ENCODE peak calls at places on chromosomes 16 and 17, in six cellular contexts. M is heart right ventricle, C is AG04450, X is left ventricle myocardium inferior, I is stomach, F is uterus. W is an unnamed sample. For H3K27me3, the result is how much of the 10 kb centered on the place peaks cover.

GRCh38 chr16:73166394-73166971 is 118.6 kb upstream of the ZFHX3 start:
- DNase-seq in M (no peak), C (no peak), X (no peak), I (no peak), F (peak), W (no peak)

GRCh38 chr16:66269631-66270332 is 96.7 kb upstream of the CDH5 start:
- DNase-seq in M (no peak), C (no peak), X (no peak), I (no peak), F (no peak), W (no peak)

GRCh38 chr16:48611329-48612137 is 1.6 kb upstream of the N4BP1 start:
- DNase-seq in M (no peak), C (no peak), X (no peak), I (peak), F (no peak), W (peak)

GRCh38 chr17:27519550-27519949 is 63.3 kb downstream of the KSR1 start:
- DNase-seq in M (no peak), C (no peak), X (no peak), I (no peak), F (no peak), W (no peak)

GRCh38 chr16:52929478-52929877 is 123.2 kb downstream of the CHD9NB start:
- DNase-seq in M (no peak), C (no peak), X (no peak), I (no peak), F (no peak), W (no peak)

GRCh38 chr16:73735018-73735417 is 561.6 kb upstream of the PSMD7 start:
- DNase-seq in M (no peak), C (peak), X (no peak), I (no peak), F (no peak), W (peak)

GRCh38 chr17:72976971-72977767 is 115.3 kb downstream of the SLC39A11 start:
- DNase-seq in M (peak), C (peak), X (peak), I (peak), F (peak), W (no peak)

GRCh38 chr17:42989726-42990652 is 8.2 kb upstream of the RPL27 start:
- DNase-seq in M (no peak), C (no peak), X (no peak), I (no peak), F (no peak), W (no peak)

GRCh38 chr17:17504341-17505140 is 8.3 kb upstream of the RASD1 start:
- DNase-seq in M (no peak), C (no peak), X (no peak), I (no peak), F (no peak), W (no peak)

GRCh38 chr16:24950275-24950674 is 64.9 kb downstream of the ARHGAP17 start:
- DNase-seq in M (no peak), C (peak), X (no peak), I (no peak), F (no peak), W (no peak)

GRCh38 chr17:41738077-41738800 is 3.8 kb upstream of the HAP1 start:
- DNase-seq in M (peak), C (peak), X (peak), I (peak), F (peak), W (no peak)

GRCh38 chr17:28745052-28745776 is 1.4 kb downstream of the TRAF4 start:
- DNase-seq in M (peak), C (no peak), X (no peak), I (peak), F (peak), W (no peak)

GRCh38 chr17:72185571-72185970 is 64.8 kb downstream of the SOX9 start:
- DNase-seq in M (peak), C (no peak), X (peak), I (no peak), F (no peak), W (no peak)

GRCh38 chr17:2547176-2547575 is 35.5 kb upstream of the METTL16 start:
- DNase-seq in M (no peak), C (no peak), X (no peak), I (no peak), F (no peak), W (no peak)

GRCh38 chr17:81221371-81221841 is 1.4 kb downstream of the CEP131 start:
- DNase-seq in M (no peak), C (no peak), X (no peak), I (no peak), F (no peak), W (no peak)

DNA sequence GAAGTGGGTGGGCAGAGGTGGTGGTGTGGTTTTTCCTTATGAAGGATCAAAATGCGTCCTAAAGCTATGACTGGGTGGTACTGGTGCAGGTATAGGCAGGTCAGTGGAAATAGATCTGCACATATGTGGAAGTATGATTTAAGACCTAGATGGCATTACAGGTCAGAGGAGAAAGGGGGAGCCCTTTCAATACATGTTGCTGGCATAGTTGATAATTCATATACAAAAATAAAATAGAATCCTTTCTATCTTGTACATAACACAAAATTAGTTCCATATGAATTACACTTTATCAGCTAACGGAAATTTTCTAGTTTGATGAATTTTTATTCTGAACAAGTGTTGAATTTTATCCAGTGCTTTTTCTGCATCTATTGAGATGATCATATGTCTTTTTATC is 20.8 kb upstream of the PIK3R5 start:
- DNase-seq in M (no peak), C (no peak), X (no peak), I (no peak), F (no peak), W (no peak)
- H3K4me3 ChIP-seq in M (no peak), C (no peak), X (no peak), I (no peak), F (no peak), W (no peak)

DNA sequence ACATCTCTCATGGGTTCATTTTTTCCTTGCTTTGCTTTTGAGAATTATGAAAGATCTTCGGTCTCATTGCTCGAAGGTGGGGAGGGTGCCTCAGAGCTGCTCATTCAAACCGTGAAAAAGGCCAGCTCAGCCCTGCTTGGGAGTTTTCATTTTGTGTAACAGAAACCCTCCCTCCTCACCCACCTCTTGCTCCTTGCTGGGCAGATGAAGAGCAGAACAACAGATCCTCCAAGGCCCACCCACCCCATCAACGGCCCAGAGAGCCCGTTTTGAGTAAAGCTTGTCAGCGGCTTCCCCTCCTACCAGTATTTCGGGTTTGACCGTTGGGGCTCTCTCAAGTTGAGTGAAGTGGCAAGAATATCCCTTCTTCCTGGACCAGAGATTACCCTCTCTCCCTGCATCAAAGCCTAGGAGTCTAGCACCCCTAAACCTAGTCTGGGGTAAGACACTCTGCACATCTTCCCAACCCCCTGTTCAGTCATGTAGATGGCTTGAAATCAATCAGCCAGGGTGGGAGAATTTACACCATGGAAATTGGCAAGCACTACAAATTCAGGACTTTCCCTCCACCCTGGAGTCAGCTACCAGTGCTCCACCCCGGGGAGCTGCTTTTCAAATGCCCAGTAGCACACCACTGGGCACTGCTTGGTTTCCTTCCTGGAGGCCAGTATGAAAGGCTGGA is 1.8 kb downstream of the CCR7 start:
- DNase-seq in M (no peak), C (no peak), X (no peak), I (peak), F (no peak), W (no peak)
- H3K27me3 ChIP-seq in M (under half), C (under half), X (half or more), I (under half), F (under half), W (under half)

DNA sequence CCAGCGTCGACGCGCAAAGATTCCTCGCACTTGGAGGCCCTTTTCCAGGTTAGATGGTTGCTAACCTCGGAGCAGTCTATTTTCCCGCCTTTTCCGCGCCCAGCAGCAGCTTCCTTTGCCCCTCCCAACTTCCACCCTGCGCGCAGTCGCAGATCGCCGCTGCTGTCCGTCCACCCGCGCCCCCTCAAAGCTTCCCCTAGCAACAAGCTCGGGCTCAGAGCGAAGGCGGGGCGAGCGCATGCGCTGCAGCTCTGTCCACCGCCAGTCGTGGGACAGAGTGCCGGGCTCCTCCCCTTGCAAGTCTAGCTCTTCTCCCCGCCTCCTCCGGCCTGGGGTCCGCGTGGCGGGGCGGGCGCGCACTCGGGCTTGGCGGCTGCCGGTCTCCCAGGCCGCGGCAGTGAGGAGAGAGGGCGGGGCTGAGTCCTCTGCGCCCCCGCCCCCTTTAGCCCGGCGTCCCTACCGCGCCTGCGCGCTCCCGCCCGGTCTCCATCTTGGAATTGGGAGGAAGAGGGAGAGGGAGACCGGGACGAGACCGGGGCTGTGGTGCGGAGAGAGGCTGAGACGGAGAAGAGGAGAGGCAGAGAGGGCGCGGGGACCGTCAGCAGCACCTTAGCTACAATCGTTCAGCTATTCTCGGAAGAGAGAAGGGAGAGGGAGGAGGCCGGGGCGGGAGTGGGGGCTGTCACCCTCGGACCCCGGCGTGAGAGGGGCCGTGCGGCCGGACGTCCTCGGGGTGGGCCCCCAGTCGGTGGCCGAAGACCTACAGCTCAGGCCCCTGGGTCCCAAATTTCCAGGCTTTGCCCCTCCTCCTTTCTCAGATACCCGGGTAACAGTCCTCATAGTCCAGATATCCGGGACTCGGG is at the start of gene TAOK2:
- DNase-seq in M (peak), C (peak), X (peak), I (peak), F (peak), W (peak)
- H3K27ac ChIP-seq in M (peak), C (peak), X (peak), I (peak), F (peak), W (peak)

DNA sequence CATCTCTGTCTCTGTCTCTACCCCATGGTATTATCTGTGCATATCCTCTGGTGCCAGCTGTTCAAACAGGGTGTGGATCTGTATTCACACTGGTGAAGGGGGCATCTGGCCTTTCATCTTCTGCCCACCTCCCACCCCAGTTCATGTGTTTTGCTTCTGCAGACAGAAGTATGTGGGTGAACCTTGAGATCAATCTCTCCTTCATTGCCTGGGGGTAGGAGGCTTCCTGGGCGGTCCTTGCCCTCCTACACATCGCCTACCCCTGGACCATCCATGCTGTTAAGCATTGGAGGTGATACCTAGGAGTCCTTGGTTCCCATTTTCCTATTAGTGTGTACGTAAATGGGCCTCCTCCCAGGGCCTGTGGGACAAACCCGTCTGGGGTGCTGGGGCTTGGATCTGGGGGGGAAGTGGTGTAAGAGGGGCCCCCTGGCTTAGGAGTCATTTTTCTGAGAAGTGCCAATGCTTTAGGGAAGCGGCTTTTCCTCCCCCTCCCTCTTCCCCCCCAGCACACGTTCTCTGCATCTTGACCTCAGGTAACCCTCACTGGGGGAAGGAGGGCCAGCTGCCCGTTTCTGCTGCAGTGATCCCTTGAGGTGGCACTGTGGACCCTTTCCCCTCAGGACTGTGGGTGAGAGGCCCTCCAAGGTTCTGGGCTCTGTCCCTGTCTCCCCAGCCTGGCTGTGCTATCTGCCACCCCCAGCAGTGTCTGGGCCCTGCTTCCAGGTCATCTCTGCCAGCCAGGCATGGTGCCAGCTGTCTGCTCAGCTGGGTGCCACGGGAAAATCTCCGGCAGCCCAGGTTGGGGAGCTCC is 21.2 kb downstream of the RARA start:
- DNase-seq in M (peak), C (no peak), X (peak), I (peak), F (no peak), W (no peak)
- H3K4me3 ChIP-seq in M (no peak), C (no peak), X (peak), I (peak), F (no peak), W (no peak)

GRCh38 chr17:82412535-82413520 is 5.3 kb upstream of the HEXD start:
- DNase-seq in M (no peak), C (no peak), X (no peak), I (no peak), F (no peak), W (no peak)
- H3K27me3 ChIP-seq in M (under half), C (under half), X (under half), I (under half), F (under half), W (under half)